ENCODE peak calls at places on chromosomes 7 and 10, in ten cellular contexts. X is body of pancreas; B is GM04504; H is small intestine; K is CD8-positive, alpha-beta memory T cell; S is activated T-helper 1 cell treated with anti-CD3 and anti-CD28 coated beads, Interleukin-2, amount 50 U/mL, for 16 hours; Y is stimulated activated CD4-positive, alpha-beta T cell treated with anti-CD3 and anti-CD28 coated beads, TNF-alpha, amount 100 ng/mL, for 1 hour; R is mammary epithelial cell; E is stimulated activated CD8-positive, alpha-beta memory T cell treated with anti-CD3 and anti-CD28 coated beads, Interleukin-12 subunit alpha, Interleukin-12 subunit beta, amount 100 ng/mL, for 4 hours; P is EL. A is an unnamed sample.

GRCh38 chr7:106247827-106248201 is 37.0 kb downstream of the NAMPT start:
- DNase-seq in X (no peak), B (no peak), H (no peak), K (no peak), S (no peak), Y (no peak), R (no peak), E (no peak), P (no peak), A (no peak)

GRCh38 chr7:151844080-151844827 is 32.7 kb downstream of the PRKAG2 start:
- DNase-seq in X (no peak), B (no peak), H (no peak), K (no peak), S (no peak), Y (no peak), R (no peak), E (no peak), P (peak), A (no peak)

GRCh38 chr7:101562531-101563197 is 66.4 kb downstream of the MYL10 start:
- DNase-seq in X (no peak), B (no peak), H (no peak), K (no peak), S (no peak), Y (no peak), R (no peak), E (no peak), P (no peak), A (no peak)

GRCh38 chr7:141557360-141557759 is 6.2 kb downstream of the AGK start:
- DNase-seq in X (no peak), B (no peak), H (no peak), K (no peak), S (no peak), Y (no peak), R (no peak), E (no peak), P (no peak), A (no peak)

GRCh38 chr7:40329601-40330153 is 194.9 kb downstream of the SUGCT start:
- DNase-seq in X (no peak), B (no peak), H (peak), K (no peak), S (no peak), Y (no peak), R (peak), E (no peak), P (peak), A (peak)

GRCh38 chr7:120303105-120303504 is 30.1 kb downstream of the KCND2 start:
- DNase-seq in X (no peak), B (no peak), H (no peak), K (no peak), S (no peak), Y (no peak), R (no peak), E (no peak), P (no peak), A (no peak)

GRCh38 chr10:43195557-43195956 is 57.3 kb downstream of the CSGALNACT2 start:
- DNase-seq in X (no peak), B (no peak), H (no peak), K (no peak), S (no peak), Y (no peak), R (no peak), E (no peak), P (no peak), A (no peak)

GRCh38 chr7:25619963-25620799 is 391.9 kb upstream of the NPVF start:
- DNase-seq in X (peak), B (no peak), H (peak), K (no peak), S (no peak), Y (no peak), R (no peak), E (no peak), P (no peak), A (no peak)

GRCh38 chr7:137120690-137121089 is 222.8 kb downstream of the PTN start:
- DNase-seq in X (no peak), B (peak), H (no peak), K (no peak), S (no peak), Y (no peak), R (peak), E (no peak), P (no peak), A (no peak)